ENCODE peak calls at places on chromosomes 2 and 18, in four cellular contexts. U, E, S and T are unnamed samples.

GRCh38 chr18:34075963-34076860 is 148.5 kb downstream of the NOL4 start:
- DNase-seq in S (no peak), U (no peak), E (no peak), T (no peak)

GRCh38 chr2:182067393-182067792 is 81.7 kb downstream of the PPP1R1C start:
- DNase-seq in S (no peak), U (no peak), E (no peak), T (no peak)

GRCh38 chr2:128260239-128261138 is 58.2 kb downstream of the HS6ST1 start:
- DNase-seq in U (no peak), S (no peak), E (peak), T (peak)

GRCh38 chr2:437772-438393 is 150.0 kb upstream of the ALKAL2 start:
- DNase-seq in E (no peak), U (peak), S (peak), T (no peak)

GRCh38 chr2:65129276-65129612 is 662 bp downstream of the RAB1A start:
- DNase-seq in S (no peak), E (peak), U (no peak), T (no peak)

GRCh38 chr2:12506846-12507245 is 209.9 kb upstream of the TRIB2 start:
- DNase-seq in S (no peak), E (no peak), U (no peak), T (no peak)

GRCh38 chr2:14927021-14927564 is 294.6 kb downstream of the LRATD1 start:
- DNase-seq in S (no peak), E (no peak), U (no peak), T (no peak)

GRCh38 chr2:9538000-9538507 is 17.6 kb downstream of the ADAM17 start:
- DNase-seq in E (no peak), S (no peak), U (no peak), T (peak)

GRCh38 chr2:13676269-13676668 is 956.2 kb upstream of the LRATD1 start:
- DNase-seq in S (no peak), U (no peak), E (no peak), T (no peak)

GRCh38 chr18:68262697-68263293 is 452.1 kb downstream of the TMX3 start:
- DNase-seq in S (no peak), U (no peak), E (no peak), T (peak)